ENCODE peak calls at places on chromosomes 16 and 17, in five cellular contexts. A is H1, L is K562, J is HepG2, I is GM12878. F is an unnamed sample.
A peak's percentile ranks its signal among the peaks of the same experiment; 100 is the strongest.

GRCh38 chr16:86942469-86943175 is 364.3 kb downstream of the FOXL1 start:
- DNase-seq in I (no peak), L (no peak), A (no peak), J (no peak), F (no peak)

GRCh38 chr17:65668211-65668610 is 106.8 kb upstream of the AXIN2 start:
- DNase-seq in I (no peak), A (no peak), J (no peak), L (no peak), F (no peak)

GRCh38 chr17:78724544-78724943 is 57.5 kb downstream of the CYTH1 start:
- DNase-seq in J (no peak), A (no peak), L (no peak), I (no peak), F (peak; percentile 51)

GRCh38 chr17:37031493-37032083 is 82.8 kb downstream of the AATF start:
- DNase-seq in A (no peak), J (no peak), L (no peak), I (no peak), F (no peak)

GRCh38 chr17:41621916-41622315 is 2.5 kb downstream of the KRT17 start:
- DNase-seq in I (no peak), A (no peak), L (no peak), J (no peak), F (no peak)

GRCh38 chr17:82299452-82299851 is 18.0 kb downstream of the CD7 start:
- DNase-seq in A (no peak), L (no peak), J (no peak), I (no peak), F (peak; percentile 55)

GRCh38 chr17:37710344-37710886 is 34.4 kb downstream of the HNF1B start:
- DNase-seq in A (peak; percentile 58), J (peak; percentile 99), L (peak; percentile 44), I (no peak), F (peak; percentile 95)

GRCh38 chr17:48626470-48627241 is 498 bp upstream of the HOXB9 start:
- DNase-seq in I (no peak), J (no peak), L (peak; percentile 99), A (no peak), F (peak; percentile 73)

GRCh38 chr16:54194008-54194731 is 92.4 kb downstream of the IRX3 start:
- DNase-seq in J (no peak), I (no peak), L (no peak), A (no peak), F (peak; percentile 71)

GRCh38 chr17:61208301-61209098 is 191.1 kb upstream of the TBX2 start:
- DNase-seq in J (no peak), I (no peak), L (no peak), A (no peak), F (no peak)

GRCh38 chr17:79798296-79799173 is 1.7 kb upstream of the CBX8 start:
- DNase-seq in A (no peak), L (no peak), I (no peak), J (no peak), F (peak; percentile 49)
- TF ChIP-seq EZH2 in A (peak; percentile 99), L (no peak), I (peak; percentile 93), J (peak; percentile 58), F (peak; percentile 94)

GRCh38 chr17:29687601-29688000 is 64.9 kb upstream of the CORO6 start:
- DNase-seq in J (no peak), L (no peak), I (no peak), A (no peak), F (no peak)
- TF ChIP-seq CREB1 in J (no peak), L (no peak), I (no peak), A (no peak), F (no peak)

DNA sequence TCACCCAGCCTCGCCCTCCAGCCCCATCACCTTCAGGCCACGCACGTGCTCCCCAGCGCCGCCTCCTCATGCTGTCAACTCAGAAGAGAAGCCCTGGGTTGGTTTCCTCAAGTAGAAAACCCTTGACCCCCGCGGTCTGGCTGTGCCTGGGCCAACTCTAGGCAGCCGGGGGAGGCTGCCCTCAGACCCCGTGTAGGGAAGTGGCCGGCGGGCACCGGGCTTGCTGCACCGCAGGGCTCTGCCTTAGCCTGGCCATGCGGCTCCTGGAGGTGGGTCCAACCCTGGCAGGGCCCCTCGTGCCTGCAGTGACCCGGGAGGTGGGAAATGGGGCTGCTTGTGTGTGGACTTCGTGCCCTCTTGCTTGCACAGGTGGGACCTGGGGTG is 149.9 kb upstream of the GSE1 start:
- DNase-seq in A (no peak), I (no peak), J (no peak), L (peak; percentile 82), F (peak; percentile 49)
- TF ChIP-seq EZH2 in A (no peak), I (no peak), J (peak; percentile 87), L (no peak), F (no peak)

DNA sequence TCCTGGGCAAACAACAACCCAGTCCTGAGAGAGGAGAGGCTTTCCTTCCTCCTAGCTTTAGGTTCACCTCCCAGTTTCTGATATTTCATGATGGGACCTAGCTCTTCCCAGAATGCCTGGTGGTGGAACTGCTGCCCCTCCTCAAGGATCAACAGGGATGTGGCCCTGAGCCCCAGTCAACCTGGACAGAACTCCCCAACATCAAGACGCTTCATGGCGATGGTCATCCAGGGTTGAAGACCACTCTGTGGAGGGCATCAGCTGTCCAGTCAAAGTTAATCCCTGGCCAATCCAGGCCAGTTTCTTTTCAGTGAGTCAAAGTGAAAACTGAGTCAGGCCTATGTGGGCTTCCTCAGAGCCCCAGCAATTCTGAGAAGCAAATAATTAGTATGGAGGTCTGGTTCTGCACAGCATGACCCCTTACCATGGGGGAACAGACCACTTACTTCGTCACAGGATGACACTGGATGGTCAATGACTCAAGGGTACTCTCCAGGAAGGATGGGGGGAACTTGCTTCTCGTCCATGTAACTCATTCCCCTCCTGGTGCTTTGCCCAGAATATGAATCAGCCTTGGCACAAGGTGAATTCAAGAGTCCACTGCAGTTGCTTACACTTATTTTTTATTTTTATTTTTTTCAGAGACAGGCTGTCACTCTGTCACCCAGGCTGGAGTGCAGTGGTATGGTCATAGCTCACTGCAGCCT is 14.7 kb upstream of the XYLT2 start:
- DNase-seq in J (no peak), I (no peak), L (no peak), A (no peak), F (no peak)
- TF ChIP-seq CREB1 in J (no peak), I (no peak), L (no peak), A (no peak), F (no peak)

GRCh38 chr16:4314532-4315184 is 1.2 kb upstream of the GLIS2 start:
- DNase-seq in J (no peak), L (peak; percentile 64), A (no peak), I (no peak), F (peak; percentile 72)

GRCh38 chr16:4316103-4316731 is 350 bp downstream of the GLIS2 start:
- DNase-seq in J (no peak), L (peak; percentile 59), A (no peak), I (no peak), F (peak; percentile 65)

GRCh38 chr16:4316732-4317461 is 1.0 kb downstream of the GLIS2 start:
- DNase-seq in A (no peak), J (no peak), L (no peak), I (no peak), F (no peak)

GRCh38 chr16:4313563-4314531 is 2.0 kb upstream of the GLIS2 start:
- DNase-seq in A (no peak), L (peak; percentile 85), J (peak; percentile 92), I (no peak), F (peak; percentile 86)

GRCh38 chr16:4315185-4316102 is at the start of gene GLIS2:
- DNase-seq in A (no peak), J (no peak), L (peak; percentile 79), I (no peak), F (peak; percentile 89)
- TF ChIP-seq EZH2 in A (no peak), J (peak; percentile 53), L (no peak), I (peak; percentile 59), F (no peak)

GRCh38 chr16:12195296-12195695 is 218.8 kb downstream of the SNX29 start:
- DNase-seq in I (no peak), J (no peak), A (no peak), L (no peak), F (no peak)

GRCh38 chr16:12201863-12202262 is 225.3 kb downstream of the SNX29 start:
- DNase-seq in J (no peak), L (no peak), I (no peak), A (no peak), F (no peak)

GRCh38 chr16:12201216-12201615 is 224.7 kb downstream of the SNX29 start:
- DNase-seq in L (no peak), A (no peak), J (no peak), I (no peak), F (no peak)

GRCh38 chr16:12203780-12204351 is 227.3 kb downstream of the SNX29 start:
- DNase-seq in L (no peak), I (no peak), A (no peak), J (peak; percentile 39), F (no peak)

DNA sequence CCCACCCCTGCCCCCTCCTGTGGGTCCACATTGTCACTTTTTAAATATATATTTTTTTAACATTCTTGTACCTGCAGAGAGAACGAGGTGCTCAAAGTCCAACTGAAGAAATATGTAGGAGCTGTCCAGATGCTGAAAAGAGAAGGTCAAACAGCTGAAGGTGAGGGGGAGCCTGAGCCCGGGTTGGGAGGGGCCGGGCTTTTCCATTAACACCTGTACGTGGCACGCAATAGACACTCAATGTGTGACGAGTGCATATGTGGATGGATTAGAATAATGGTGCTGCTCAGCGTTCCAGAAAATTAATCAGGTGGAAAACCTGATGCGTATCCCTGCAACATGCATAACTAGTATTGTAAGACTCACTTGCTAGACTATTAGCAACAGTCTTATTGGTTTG is 223.0 kb downstream of the SNX29 start:
- DNase-seq in A (no peak), L (peak; percentile 6), J (peak; percentile 67), I (no peak), F (peak; percentile 40)
- TF ChIP-seq CREB1 in A (no peak), L (no peak), J (no peak), I (no peak), F (no peak)

GRCh38 chr16:1917056-1917664 is 1.1 kb downstream of the HS3ST6 start:
- DNase-seq in L (no peak), A (no peak), J (no peak), I (no peak), F (no peak)
- TF ChIP-seq EZH2 in L (no peak), A (no peak), J (no peak), I (no peak), F (no peak)

GRCh38 chr17:16953347-16953746 is 18.6 kb downstream of the TNFRSF13B start:
- DNase-seq in A (no peak), J (no peak), I (no peak), L (no peak), F (no peak)
- TF ChIP-seq CREB1 in A (no peak), J (no peak), I (no peak), L (no peak), F (no peak)

F was measured in GM23338.